ENCODE peak calls at places on chromosomes 2 and 18, in five cellular contexts. One of them, this sample, is unnamed.

GRCh38 chr2:10164611-10165010 is 42.1 kb downstream of the RRM2 start:
- DNase-seq in IMR-90: no peak
- DNase-seq in trophoblast cell: no peak
- DNase-seq in neuronal stem cell: no peak
- DNase-seq in mesendoderm: no peak
- DNase-seq in this sample: no peak

GRCh38 chr2:100039291-100039985 is 103.0 kb downstream of the AFF3 start:
- DNase-seq in IMR-90: no peak
- DNase-seq in trophoblast cell: no peak
- DNase-seq in neuronal stem cell: no peak
- DNase-seq in mesendoderm: no peak
- DNase-seq in this sample: no peak

GRCh38 chr2:8197101-8197500 is 484.8 kb upstream of the ID2 start:
- DNase-seq in IMR-90: peak; percentile 86
- DNase-seq in trophoblast cell: no peak
- DNase-seq in neuronal stem cell: no peak
- DNase-seq in mesendoderm: peak; percentile 20
- DNase-seq in this sample: peak; percentile 11

GRCh38 chr2:213145723-213146242 is 5.6 kb downstream of the IKZF2 start:
- DNase-seq in IMR-90: no peak
- DNase-seq in trophoblast cell: no peak
- DNase-seq in neuronal stem cell: no peak
- DNase-seq in mesendoderm: no peak
- DNase-seq in this sample: no peak

GRCh38 chr18:23237524-23238151 is 102.4 kb downstream of the CABLES1 start:
- DNase-seq in IMR-90: peak; percentile 41
- DNase-seq in trophoblast cell: peak; percentile 73
- DNase-seq in neuronal stem cell: no peak
- DNase-seq in mesendoderm: peak; percentile 91
- DNase-seq in this sample: peak; percentile 70

GRCh38 chr18:634551-635045 is 22.9 kb upstream of the TYMS start:
- DNase-seq in IMR-90: no peak
- DNase-seq in trophoblast cell: no peak
- DNase-seq in neuronal stem cell: no peak
- DNase-seq in mesendoderm: peak; percentile 28
- DNase-seq in this sample: no peak

GRCh38 chr2:157444643-157445040 is 753 bp upstream of the CYTIP start:
- DNase-seq in IMR-90: no peak
- DNase-seq in trophoblast cell: no peak
- DNase-seq in neuronal stem cell: no peak
- DNase-seq in mesendoderm: no peak
- DNase-seq in this sample: no peak

GRCh38 chr2:13758412-13758811 is 874.1 kb upstream of the LRATD1 start:
- DNase-seq in IMR-90: no peak
- DNase-seq in trophoblast cell: no peak
- DNase-seq in neuronal stem cell: no peak
- DNase-seq in mesendoderm: no peak
- DNase-seq in this sample: no peak

DNA sequence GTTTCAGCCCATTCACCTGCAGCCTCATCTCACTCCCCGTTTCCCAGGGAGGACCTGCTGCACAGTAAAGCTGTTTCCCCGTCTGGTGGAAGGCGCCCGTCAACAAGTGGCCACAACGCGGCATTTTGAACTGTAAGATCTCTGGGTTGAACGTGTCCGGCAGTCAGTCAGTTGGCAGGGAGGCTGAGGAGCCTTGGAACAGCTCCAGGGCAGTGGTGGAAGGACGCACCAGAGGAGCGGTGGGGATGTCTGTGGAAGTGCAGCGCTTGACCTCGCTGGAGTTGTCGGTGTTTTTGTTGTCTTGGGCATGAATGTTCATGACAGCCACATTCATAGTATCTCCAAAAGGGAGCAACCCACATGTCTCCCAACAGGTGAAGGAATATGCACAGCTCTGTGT is 31.4 kb upstream of the MBP start:
- DNase-seq in IMR-90: no peak
- DNase-seq in trophoblast cell: no peak
- DNase-seq in neuronal stem cell: no peak
- DNase-seq in mesendoderm: no peak
- DNase-seq in this sample: no peak
- H3K4ac ChIP-seq in IMR-90: no peak overlapping the region
- H3K4ac ChIP-seq in trophoblast cell: no peak overlapping the region
- H3K4ac ChIP-seq in neuronal stem cell: no peak overlapping the region
- H3K4ac ChIP-seq in mesendoderm: no peak overlapping the region
- H3K4ac ChIP-seq in this sample: no peak overlapping the region

GRCh38 chr2:37388074-37388473 is 43.6 kb downstream of the QPCT start:
- DNase-seq in IMR-90: peak; percentile 97
- DNase-seq in trophoblast cell: peak; percentile 90
- DNase-seq in neuronal stem cell: no peak
- DNase-seq in mesendoderm: no peak
- DNase-seq in this sample: peak; percentile 88

GRCh38 chr2:37392428-37392827 is 48.0 kb downstream of the QPCT start:
- DNase-seq in IMR-90: no peak
- DNase-seq in trophoblast cell: no peak
- DNase-seq in neuronal stem cell: no peak
- DNase-seq in mesendoderm: no peak
- DNase-seq in this sample: no peak

GRCh38 chr2:37389395-37389794 is 45.0 kb downstream of the QPCT start:
- DNase-seq in IMR-90: no peak
- DNase-seq in trophoblast cell: no peak
- DNase-seq in neuronal stem cell: no peak
- DNase-seq in mesendoderm: no peak
- DNase-seq in this sample: no peak

GRCh38 chr2:37390777-37391176 is 46.3 kb downstream of the QPCT start:
- DNase-seq in IMR-90: no peak
- DNase-seq in trophoblast cell: no peak
- DNase-seq in neuronal stem cell: no peak
- DNase-seq in mesendoderm: no peak
- DNase-seq in this sample: no peak

GRCh38 chr2:37389984-37390765 is 45.7 kb downstream of the QPCT start:
- DNase-seq in IMR-90: peak; percentile 96
- DNase-seq in trophoblast cell: peak; percentile 81
- DNase-seq in neuronal stem cell: no peak
- DNase-seq in mesendoderm: peak; percentile 97
- DNase-seq in this sample: peak; percentile 92
- H2BK5ac ChIP-seq in IMR-90: peak overlapping the region; percentile 86
- H2BK5ac ChIP-seq in trophoblast cell: no peak overlapping the region
- H2BK5ac ChIP-seq in neuronal stem cell: no peak overlapping the region
- H2BK5ac ChIP-seq in mesendoderm: peak overlapping the region; percentile 97
- H2BK5ac ChIP-seq in this sample: peak overlapping the region; percentile 50

DNA sequence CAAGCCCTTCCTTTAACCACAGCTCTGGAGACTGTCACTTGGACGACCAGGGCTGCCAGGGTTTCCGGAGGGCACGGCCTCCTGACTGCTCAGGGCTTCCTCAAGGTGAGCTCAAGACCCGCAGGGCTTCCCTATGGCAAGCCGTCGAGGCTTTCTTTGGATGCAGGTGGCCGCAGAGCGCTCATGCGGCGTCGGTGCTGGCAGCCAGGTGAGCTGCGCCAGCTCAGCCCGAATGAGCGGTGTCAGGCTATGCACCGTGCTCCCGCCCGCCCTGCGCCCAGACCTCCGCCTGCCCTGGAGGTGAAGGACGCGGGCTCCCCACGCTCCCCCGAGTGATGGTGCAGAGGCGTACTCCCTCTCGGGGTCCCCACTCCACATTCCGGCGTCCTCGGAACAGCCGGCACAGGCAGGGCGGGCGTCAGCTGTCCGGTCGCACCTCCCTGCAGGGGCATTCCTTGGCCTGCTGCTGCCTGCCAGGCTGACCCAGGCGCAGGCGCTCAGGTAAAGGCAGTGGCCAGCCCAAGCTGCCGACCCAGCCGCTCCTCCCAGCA is 20.8 kb upstream of the TUBB6 start:
- DNase-seq in IMR-90: no peak
- DNase-seq in trophoblast cell: peak; percentile 72
- DNase-seq in neuronal stem cell: no peak
- DNase-seq in mesendoderm: peak; percentile 40
- DNase-seq in this sample: no peak
- H3K4me3 ChIP-seq in IMR-90: peak overlapping the region; percentile 40
- H3K4me3 ChIP-seq in trophoblast cell: peak overlapping the region; percentile 55
- H3K4me3 ChIP-seq in neuronal stem cell: no peak overlapping the region
- H3K4me3 ChIP-seq in mesendoderm: no peak overlapping the region
- H3K4me3 ChIP-seq in this sample: peak overlapping the region; percentile 83

DNA sequence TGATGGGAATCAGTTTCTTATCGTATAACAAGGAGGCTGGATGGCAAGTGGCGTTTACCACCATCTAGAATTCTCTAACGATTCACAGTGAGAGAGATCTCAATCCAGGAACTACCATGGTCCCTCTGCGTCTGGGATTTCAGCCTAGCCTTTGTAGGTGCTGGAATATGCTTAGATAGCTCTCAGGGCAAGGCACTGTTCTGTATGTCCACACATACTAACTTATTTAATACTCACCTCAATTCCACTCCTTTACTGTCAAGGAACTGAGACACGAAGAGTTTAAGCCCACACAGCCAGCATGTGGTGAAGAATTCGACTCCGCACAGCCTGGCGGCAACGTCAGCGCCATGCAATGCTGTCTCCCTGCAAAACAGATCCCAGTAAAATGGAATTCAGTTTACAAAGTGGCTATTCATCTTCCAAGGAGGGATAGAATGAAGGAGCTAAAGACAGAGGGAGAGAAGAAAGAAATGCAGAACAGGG is 164.9 kb downstream of the MYCN start:
- DNase-seq in IMR-90: no peak
- DNase-seq in trophoblast cell: peak; percentile 87
- DNase-seq in neuronal stem cell: no peak
- DNase-seq in mesendoderm: no peak
- DNase-seq in this sample: no peak
- H3K4ac ChIP-seq in IMR-90: no peak overlapping the region
- H3K4ac ChIP-seq in trophoblast cell: no peak overlapping the region
- H3K4ac ChIP-seq in neuronal stem cell: no peak overlapping the region
- H3K4ac ChIP-seq in mesendoderm: peak overlapping the region; percentile 66
- H3K4ac ChIP-seq in this sample: no peak overlapping the region

This sample was measured in mesenchymal stem cell.